ENCODE peak calls at places on chromosomes 5 and 9, in six cellular contexts. Z is activated T-cell treated with anti-CD3 and anti-CD28 coated beads for 48 hours, L is endothelial cell, B is kidney, V is HT-29, K is G401. O is an unnamed sample.

GRCh38 chr5:7714697-7715096 is 136.2 kb downstream of the CFAP90 start:
- DNase-seq in V (no peak), Z (no peak), B (no peak), K (no peak), L (no peak), O (no peak)

GRCh38 chr5:87121315-87122170 is 146.1 kb upstream of the RASA1 start:
- DNase-seq in K (no peak), Z (peak), V (peak), L (no peak), B (no peak), O (peak)

GRCh38 chr9:15966471-15966870 is 413.6 kb downstream of the CCDC171 start:
- DNase-seq in Z (no peak), V (no peak), K (no peak), L (no peak), B (no peak), O (no peak)

GRCh38 chr5:161278739-161279660 is 267.5 kb downstream of the GABRB2 start:
- DNase-seq in B (no peak), K (no peak), Z (no peak), L (no peak), V (no peak), O (no peak)

GRCh38 chr5:171419663-171420428 is 399 bp downstream of the FGF18 start:
- DNase-seq in L (peak), V (peak), B (no peak), K (no peak), Z (no peak), O (no peak)

GRCh38 chr5:122403965-122404364 is 91.9 kb downstream of the SNCAIP start:
- DNase-seq in B (no peak), V (no peak), K (peak), Z (no peak), L (no peak), O (no peak)

GRCh38 chr9:36900136-36900855 is 133.8 kb downstream of the PAX5 start:
- DNase-seq in B (no peak), K (no peak), L (no peak), V (no peak), Z (no peak), O (no peak)

GRCh38 chr9:81902601-81903000 is 25.6 kb upstream of the SPATA31D4 start:
- DNase-seq in Z (no peak), V (no peak), K (no peak), L (no peak), B (no peak), O (no peak)

GRCh38 chr9:84993105-84993504 is 323.6 kb downstream of the NTRK2 start:
- DNase-seq in V (no peak), K (no peak), B (no peak), L (no peak), Z (no peak), O (no peak)

GRCh38 chr9:34552606-34552981 is 29.8 kb upstream of the ENHO start:
- DNase-seq in L (no peak), B (peak), K (no peak), V (no peak), Z (no peak), O (no peak)

GRCh38 chr9:116632990-116633441 is 54.1 kb upstream of the TRIM32 start:
- DNase-seq in B (no peak), L (no peak), V (no peak), K (no peak), Z (no peak), O (no peak)

GRCh38 chr9:100406962-100407361 is 20.0 kb upstream of the MSANTD3 start:
- DNase-seq in L (no peak), V (no peak), K (no peak), Z (no peak), B (no peak), O (no peak)

GRCh38 chr5:81075041-81075440 is 114.9 kb downstream of the RASGRF2 start:
- DNase-seq in L (no peak), V (no peak), Z (no peak), K (no peak), B (no peak), O (no peak)

GRCh38 chr9:133835273-133835901 is 97.2 kb upstream of the SARDH start:
- DNase-seq in B (no peak), K (no peak), L (no peak), V (no peak), Z (no peak), O (no peak)

GRCh38 chr5:34656001-34656699 is at the start of gene RAI14:
- DNase-seq in V (peak), Z (peak), L (peak), K (peak), B (peak), O (peak)

GRCh38 chr9:126700296-126700695 is 86.6 kb downstream of the LMX1B start:
- DNase-seq in L (peak), K (no peak), Z (no peak), V (no peak), B (peak), O (no peak)

GRCh38 chr9:88966894-88967676 is 24.2 kb upstream of the S1PR3 start:
- DNase-seq in Z (no peak), K (no peak), L (no peak), V (no peak), B (no peak), O (no peak)

GRCh38 chr9:129341197-129341990 is 163.3 kb upstream of the IER5L start:
- DNase-seq in K (no peak), B (no peak), L (no peak), Z (no peak), V (no peak), O (no peak)

GRCh38 chr5:55578771-55579170 is 44.0 kb upstream of the PLPP1 start:
- DNase-seq in V (no peak), K (no peak), B (no peak), Z (no peak), L (no peak), O (no peak)

GRCh38 chr5:31725996-31726395 is 87.1 kb downstream of the PDZD2 start:
- DNase-seq in K (no peak), V (no peak), Z (no peak), L (no peak), B (no peak), O (no peak)

GRCh38 chr9:70470050-70471015 is 55.9 kb upstream of the KLF9 start:
- DNase-seq in K (no peak), V (peak), L (no peak), B (no peak), Z (no peak), O (peak)

GRCh38 chr9:74908665-74909064 is 20.9 kb upstream of the TRPM6 start:
- DNase-seq in V (no peak), K (no peak), Z (no peak), B (no peak), L (no peak), O (no peak)

GRCh38 chr5:27876071-27876470 is 837.7 kb upstream of the CDH9 start:
- DNase-seq in V (no peak), L (no peak), Z (no peak), B (no peak), K (no peak), O (no peak)

GRCh38 chr9:134800791-134801339 is 79.7 kb upstream of the FCN2 start:
- DNase-seq in V (no peak), B (no peak), K (peak), L (no peak), Z (no peak), O (no peak)

O was measured in midbrain.